ENCODE peak calls at places on chromosomes 4 and X, in four cellular contexts. Q, K, T and A are unnamed samples.

GRCh38 chr4:22334155-22334554 is 181.7 kb downstream of the ADGRA3 start:
- DNase-seq in Q (no peak), K (no peak), T (peak), A (no peak)

GRCh38 chr4:2981256-2981804 is 18.0 kb downstream of the GRK4 start:
- DNase-seq in Q (no peak), K (no peak), T (no peak), A (no peak)

GRCh38 chrX:18887177-18887820 is 96.6 kb downstream of the PHKA2 start:
- DNase-seq in Q (no peak), K (no peak), T (no peak), A (no peak)

GRCh38 chr4:17921451-17921850 is 100.1 kb downstream of the LCORL start:
- DNase-seq in Q (no peak), K (no peak), T (no peak), A (no peak)

GRCh38 chrX:119757979-119758681 is at the start of gene SOWAHD:
- DNase-seq in Q (peak), K (peak), T (peak), A (no peak)

GRCh38 chr4:86977621-86978184 is 42.9 kb downstream of the AFF1 start:
- DNase-seq in Q (no peak), K (no peak), T (peak), A (peak)

GRCh38 chrX:155679715-155680114 is 67.0 kb upstream of the TMLHE start:
- DNase-seq in Q (no peak), K (no peak), T (no peak), A (no peak)

GRCh38 chr4:86334020-86334750 is 25.7 kb downstream of the MAPK10 start:
- DNase-seq in Q (no peak), K (no peak), T (no peak), A (no peak)

GRCh38 chr4:155403886-155404285 is 27.1 kb upstream of the MAP9 start:
- DNase-seq in Q (no peak), K (no peak), T (no peak), A (no peak)

GRCh38 chr4:153750197-153750817 is 9.5 kb downstream of the RNF175 start:
- DNase-seq in Q (peak), K (peak), T (peak), A (peak)

GRCh38 chr4:138259801-138260200 is 17.7 kb upstream of the SLC7A11 start:
- DNase-seq in Q (no peak), K (no peak), T (no peak), A (no peak)

GRCh38 chrX:12984629-12985303 is 9.9 kb downstream of the TMSB4X start:
- DNase-seq in Q (no peak), K (peak), T (no peak), A (no peak)

GRCh38 chrX:115367455-115367854 is 77.9 kb downstream of the LUZP4 start:
- DNase-seq in Q (no peak), K (no peak), T (no peak), A (no peak)

GRCh38 chr4:42018451-42018850 is 28.1 kb downstream of the SLC30A9 start:
- DNase-seq in Q (no peak), K (no peak), T (no peak), A (no peak)

GRCh38 chr4:186693159-186693815 is 30.4 kb downstream of the FAT1 start:
- DNase-seq in Q (no peak), K (peak), T (no peak), A (no peak)

GRCh38 chrX:44344194-44344593 is 722 bp upstream of the EFHC2 start:
- DNase-seq in Q (peak), K (peak), T (no peak), A (no peak)

GRCh38 chr4:145003675-145004074 is 94.3 kb downstream of the ANAPC10 start:
- DNase-seq in Q (no peak), K (no peak), T (no peak), A (no peak)

GRCh38 chr4:170202721-170203120 is 113.0 kb upstream of the AADAT start:
- DNase-seq in Q (no peak), K (no peak), T (no peak), A (no peak)

GRCh38 chrX:21438792-21439191 is 64.6 kb downstream of the CNKSR2 start:
- DNase-seq in Q (no peak), K (no peak), T (no peak), A (peak)

GRCh38 chrX:3728454-3728853 is 15.0 kb upstream of the PRKX start:
- DNase-seq in Q (no peak), K (no peak), T (no peak), A (no peak)

GRCh38 chr4:189146994-189147929 is 793.4 kb upstream of the FRG1 start:
- DNase-seq in Q (no peak), K (no peak), T (no peak), A (no peak)

GRCh38 chr4:26206339-26206738 is 114.5 kb upstream of the RBPJ start:
- DNase-seq in Q (no peak), K (no peak), T (no peak), A (no peak)

GRCh38 chr4:180380733-180381132 is 1862.5 kb upstream of the TENM3 start:
- DNase-seq in Q (no peak), K (no peak), T (no peak), A (no peak)

GRCh38 chrX:40209951-40210617 is 112.3 kb upstream of the BCOR start:
- DNase-seq in Q (no peak), K (no peak), T (peak), A (no peak)

GRCh38 chr4:17232575-17233253 is 279.2 kb downstream of the QDPR start:
- DNase-seq in Q (no peak), K (no peak), T (no peak), A (no peak)

GRCh38 chr4:163132469-163133222 is 34.0 kb downstream of the NAF1 start:
- DNase-seq in Q (no peak), K (no peak), T (no peak), A (no peak)

GRCh38 chr4:18138076-18138665 is 116.6 kb upstream of the LCORL start:
- DNase-seq in Q (no peak), K (no peak), T (peak), A (no peak)

GRCh38 chrX:116240446-116240845 is 69.9 kb downstream of the AGTR2 start:
- DNase-seq in Q (no peak), K (no peak), T (no peak), A (no peak)

GRCh38 chr4:144174401-144175067 is 34.0 kb upstream of the GYPA start:
- DNase-seq in Q (no peak), K (peak), T (peak), A (peak)

GRCh38 chr4:24413311-24413784 is 171.0 kb downstream of the DHX15 start:
- DNase-seq in Q (no peak), K (no peak), T (no peak), A (no peak)

GRCh38 chrX:100648601-100649417 is 4.8 kb downstream of the SRPX2 start:
- DNase-seq in Q (no peak), K (no peak), T (peak), A (no peak)

DNA sequence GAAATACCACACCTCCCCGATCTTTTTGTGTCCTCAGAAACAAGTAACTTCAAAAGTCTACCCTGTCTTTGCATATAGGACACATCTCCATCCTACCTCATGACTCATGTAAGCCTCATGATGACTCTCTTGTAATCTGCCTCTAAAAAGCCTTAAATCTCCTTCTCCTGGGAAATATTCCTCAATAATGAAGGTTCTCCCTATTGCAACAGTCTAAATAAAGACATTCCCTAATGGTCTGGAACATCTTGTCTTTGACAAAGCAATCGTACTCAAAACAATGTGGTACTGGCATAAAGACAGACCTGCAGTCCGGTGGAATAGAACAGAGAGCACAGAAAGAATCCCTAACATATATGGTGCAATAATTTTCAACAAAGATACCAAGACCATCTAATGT is 257.7 kb downstream of the OPHN1 start:
- DNase-seq in Q (no peak), K (no peak), T (no peak), A (no peak)
- TF ChIP-seq CBFB in Q (no peak), K (no peak), T (no peak), A (no peak)

GRCh38 chr4:64625438-64625837 is 216.2 kb upstream of the TECRL start:
- DNase-seq in Q (no peak), K (no peak), T (no peak), A (no peak)
- TF ChIP-seq CBFB in Q (no peak), K (no peak), T (no peak), A (no peak)

GRCh38 chr4:139746430-139746829 is 80.8 kb downstream of the MGST2 start:
- DNase-seq in Q (no peak), K (no peak), T (no peak), A (no peak)
- TF ChIP-seq CBFB in Q (no peak), K (no peak), T (no peak), A (no peak)

GRCh38 chr4:123481034-123481433 is 84.4 kb downstream of the SPRY1 start:
- DNase-seq in Q (no peak), K (no peak), T (no peak), A (no peak)

GRCh38 chr4:123476089-123476488 is 79.5 kb downstream of the SPRY1 start:
- DNase-seq in Q (no peak), K (no peak), T (no peak), A (no peak)

GRCh38 chr4:123477804-123478209 is 81.2 kb downstream of the SPRY1 start:
- DNase-seq in Q (no peak), K (no peak), T (peak), A (no peak)

GRCh38 chr4:123478859-123479345 is 82.3 kb downstream of the SPRY1 start:
- DNase-seq in Q (no peak), K (no peak), T (peak), A (no peak)

GRCh38 chr4:123479944-123480343 is 83.3 kb downstream of the SPRY1 start:
- DNase-seq in Q (no peak), K (no peak), T (peak), A (no peak)
- TF ChIP-seq CBFB in Q (no peak), K (no peak), T (peak), A (no peak)

GRCh38 chrX:118552501-118552900 is 56.9 kb downstream of the DOCK11 start:
- DNase-seq in Q (no peak), K (no peak), T (no peak), A (no peak)
- TF ChIP-seq CBFB in Q (no peak), K (no peak), T (no peak), A (no peak)

GRCh38 chrX:154033848-154034247 is 14.1 kb upstream of the IRAK1 start:
- DNase-seq in Q (no peak), K (no peak), T (no peak), A (no peak)

GRCh38 chrX:154039577-154039976 is 19.9 kb upstream of the IRAK1 start:
- DNase-seq in Q (no peak), K (no peak), T (no peak), A (no peak)

GRCh38 chrX:154037754-154038153 is 18.1 kb upstream of the IRAK1 start:
- DNase-seq in Q (no peak), K (no peak), T (peak), A (no peak)

GRCh38 chrX:154040307-154040756 is 20.6 kb upstream of the IRAK1 start:
- DNase-seq in Q (no peak), K (no peak), T (peak), A (no peak)

GRCh38 chrX:154036513-154036912 is 16.8 kb upstream of the IRAK1 start:
- DNase-seq in Q (peak), K (no peak), T (no peak), A (no peak)
- TF ChIP-seq CBFB in Q (no peak), K (no peak), T (no peak), A (no peak)

GRCh38 chr4:666822-667544 is 7.1 kb downstream of the ATP5ME start:
- DNase-seq in Q (no peak), K (no peak), T (no peak), A (no peak)
- TF ChIP-seq CBFB in Q (no peak), K (no peak), T (no peak), A (no peak)

DNA sequence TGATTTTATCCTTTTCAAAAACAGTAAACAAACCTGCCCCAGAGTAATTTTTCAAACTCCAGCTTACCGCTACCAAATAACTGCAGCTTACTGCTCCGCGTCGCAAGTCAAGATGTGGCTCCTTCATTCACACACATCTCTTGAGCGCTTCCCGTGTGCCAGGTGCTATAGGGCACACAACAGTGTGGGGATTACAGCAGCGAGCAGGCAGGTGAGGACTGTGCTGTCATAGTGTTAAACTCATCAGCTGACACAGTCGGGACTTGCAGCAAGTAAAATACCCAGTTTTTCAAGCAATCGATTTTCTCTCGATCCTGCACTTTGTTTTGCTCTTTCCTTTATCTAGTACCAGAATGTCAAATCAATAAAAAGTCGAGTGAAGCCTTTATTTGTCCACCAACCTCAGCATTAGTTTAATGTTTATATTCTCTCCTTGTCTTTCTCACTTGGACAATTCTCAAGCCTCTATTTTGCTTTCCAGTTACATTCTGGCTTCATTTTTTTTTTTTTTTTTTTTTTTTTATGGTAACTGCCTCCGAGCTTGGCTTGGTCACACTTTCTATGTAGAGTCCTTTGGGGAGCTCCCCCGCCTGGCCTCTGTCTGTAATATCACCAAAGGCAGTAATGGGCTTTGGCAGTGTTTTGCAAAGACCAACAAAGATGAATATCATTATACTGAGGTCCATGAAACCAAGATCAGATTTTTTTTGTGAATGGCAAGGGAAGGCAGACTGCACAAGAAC is 8.3 kb upstream of the ASB5 start:
- DNase-seq in Q (peak), K (peak), T (peak), A (no peak)
- TF ChIP-seq CBFB in Q (no peak), K (no peak), T (no peak), A (no peak)

GRCh38 chr4:117596917-117597316 is 437.4 kb upstream of the NDST3 start:
- DNase-seq in Q (no peak), K (no peak), T (no peak), A (no peak)
- TF ChIP-seq CBFB in Q (no peak), K (no peak), T (no peak), A (no peak)